ENCODE peak calls at places on chromosomes 2 and 18, in six cellular contexts. Q, I, Z, Y, E and L are unnamed samples.

GRCh38 chr2:152166633-152167032 is 8.9 kb downstream of the STAM2 start:
- DNase-seq in Q (no peak), I (no peak), Z (no peak), Y (peak), E (no peak), L (no peak)

GRCh38 chr2:143936758-143937562 is 583.0 kb downstream of the ZEB2 start:
- DNase-seq in Q (no peak), I (peak), Z (peak), Y (peak), E (peak), L (no peak)

GRCh38 chr2:109353806-109354745 is 225.1 kb downstream of the SH3RF3 start:
- DNase-seq in Q (no peak), I (no peak), Z (no peak), Y (no peak), E (no peak), L (no peak)

GRCh38 chr2:40666438-40666837 is 214.5 kb upstream of the SLC8A1 start:
- DNase-seq in Q (no peak), I (peak), Z (no peak), Y (no peak), E (no peak), L (no peak)

GRCh38 chr18:2655153-2655953 is at the start of gene SMCHD1:
- DNase-seq in Q (peak), I (peak), Z (peak), Y (peak), E (peak), L (peak)

GRCh38 chr2:30422437-30422805 is 24.6 kb upstream of the LCLAT1 start:
- DNase-seq in Q (peak), I (no peak), Z (peak), Y (peak), E (no peak), L (no peak)

GRCh38 chr2:1052671-1053270 is 102.1 kb downstream of the SNTG2 start:
- DNase-seq in Q (no peak), I (no peak), Z (no peak), Y (peak), E (no peak), L (no peak)

GRCh38 chr2:77469086-77469485 is 53.1 kb downstream of the LRRTM4 start:
- DNase-seq in Q (no peak), I (no peak), Z (no peak), Y (no peak), E (no peak), L (no peak)

GRCh38 chr2:70898363-70899240 is 37.1 kb upstream of the ATP6V1B1 start:
- DNase-seq in Q (no peak), I (no peak), Z (no peak), Y (no peak), E (no peak), L (no peak)

GRCh38 chr18:61466736-61467135 is 133.5 kb downstream of the CDH20 start:
- DNase-seq in Q (no peak), I (no peak), Z (no peak), Y (no peak), E (no peak), L (no peak)

GRCh38 chr18:11587846-11588245 is 21.6 kb upstream of the SLC35G4 start:
- DNase-seq in Q (no peak), I (no peak), Z (peak), Y (no peak), E (no peak), L (no peak)

GRCh38 chr18:75123113-75123512 is 85.8 kb downstream of the PTGR3 start:
- DNase-seq in Q (no peak), I (no peak), Z (no peak), Y (no peak), E (no peak), L (no peak)

GRCh38 chr2:203819434-203820133 is 48.0 kb upstream of the CTLA4 start:
- DNase-seq in Q (no peak), I (no peak), Z (peak), Y (no peak), E (no peak), L (no peak)

GRCh38 chr2:42169869-42170465 is 814 bp downstream of the EML4 start:
- DNase-seq in Q (no peak), I (no peak), Z (peak), Y (peak), E (peak), L (no peak)